ENCODE peak calls at places on chromosomes 3 and 15, in four cellular contexts. One of them, this sample, is unnamed. For H3K4me1, the result is how much of the 10 kb centered on the place peaks cover.

GRCh38 chr3:9861201-9861600 is 17.4 kb upstream of the RPUSD3 start:
- DNase-seq in NT2/D1: no peak
- DNase-seq in tibial artery: no peak
- DNase-seq in Peyer's patch: no peak
- DNase-seq in this sample: no peak

GRCh38 chr15:92807971-92808571 is 92.1 kb upstream of the CHD2 start:
- DNase-seq in Peyer's patch: peak
- DNase-seq in NT2/D1: no peak
- DNase-seq in tibial artery: no peak
- DNase-seq in this sample: no peak

GRCh38 chr3:10410383-10411002 is 89.6 kb upstream of the SEC13 start:
- DNase-seq in NT2/D1: no peak
- DNase-seq in Peyer's patch: no peak
- DNase-seq in tibial artery: no peak
- DNase-seq in this sample: no peak

GRCh38 chr15:98583758-98584157 is 64.6 kb upstream of the IGF1R start:
- DNase-seq in NT2/D1: no peak
- DNase-seq in Peyer's patch: no peak
- DNase-seq in tibial artery: no peak
- DNase-seq in this sample: no peak

GRCh38 chr3:190101320-190102117 is 19.2 kb downstream of the P3H2 start:
- DNase-seq in tibial artery: no peak
- DNase-seq in NT2/D1: no peak
- DNase-seq in Peyer's patch: no peak
- DNase-seq in this sample: no peak

GRCh38 chr15:40247406-40247971 is 8.6 kb downstream of the PAK6 start:
- DNase-seq in tibial artery: peak
- DNase-seq in NT2/D1: no peak
- DNase-seq in Peyer's patch: no peak
- DNase-seq in this sample: no peak

GRCh38 chr3:69189487-69189886 is 67.1 kb upstream of the LMOD3 start:
- DNase-seq in Peyer's patch: no peak
- DNase-seq in NT2/D1: no peak
- DNase-seq in tibial artery: no peak
- DNase-seq in this sample: no peak

GRCh38 chr3:172646439-172647015 is 64.3 kb downstream of the NCEH1 start:
- DNase-seq in Peyer's patch: no peak
- DNase-seq in tibial artery: no peak
- DNase-seq in NT2/D1: no peak
- DNase-seq in this sample: no peak

GRCh38 chr3:11658180-11658579 is 14.5 kb upstream of the VGLL4 start:
- DNase-seq in NT2/D1: no peak
- DNase-seq in Peyer's patch: no peak
- DNase-seq in tibial artery: no peak
- DNase-seq in this sample: no peak

GRCh38 chr3:160259589-160259988 is 34.4 kb downstream of the C3orf80 start:
- DNase-seq in NT2/D1: no peak
- DNase-seq in Peyer's patch: no peak
- DNase-seq in tibial artery: no peak
- DNase-seq in this sample: no peak

GRCh38 chr15:101162701-101163483 is 89.0 kb downstream of the CHSY1 start:
- DNase-seq in tibial artery: no peak
- DNase-seq in Peyer's patch: no peak
- DNase-seq in NT2/D1: no peak
- DNase-seq in this sample: no peak

GRCh38 chr3:45657853-45658252 is 31.3 kb upstream of the SACM1L start:
- DNase-seq in tibial artery: no peak
- DNase-seq in NT2/D1: no peak
- DNase-seq in Peyer's patch: no peak
- DNase-seq in this sample: no peak

GRCh38 chr15:84934942-84935729 is 46.5 kb upstream of the PDE8A start:
- DNase-seq in Peyer's patch: no peak
- DNase-seq in NT2/D1: no peak
- DNase-seq in tibial artery: no peak
- DNase-seq in this sample: peak

GRCh38 chr15:88940110-88940675 is 27.0 kb upstream of the MFGE8 start:
- DNase-seq in Peyer's patch: no peak
- DNase-seq in tibial artery: no peak
- DNase-seq in NT2/D1: no peak
- DNase-seq in this sample: no peak

GRCh38 chr3:79846148-79846933 is 78.5 kb upstream of the ROBO1 start:
- DNase-seq in tibial artery: no peak
- DNase-seq in NT2/D1: peak
- DNase-seq in Peyer's patch: no peak
- DNase-seq in this sample: peak

GRCh38 chr3:114556832-114557231 is 263.0 kb downstream of the TIGIT start:
- DNase-seq in Peyer's patch: no peak
- DNase-seq in tibial artery: no peak
- DNase-seq in NT2/D1: no peak
- DNase-seq in this sample: no peak

GRCh38 chr3:71398157-71398836 is 185.2 kb downstream of the FOXP1 start:
- DNase-seq in tibial artery: no peak
- DNase-seq in NT2/D1: no peak
- DNase-seq in Peyer's patch: no peak
- DNase-seq in this sample: no peak

GRCh38 chr3:72629191-72629611 is 219.0 kb downstream of the SHQ1 start:
- DNase-seq in Peyer's patch: no peak
- DNase-seq in tibial artery: no peak
- DNase-seq in NT2/D1: no peak
- DNase-seq in this sample: no peak

GRCh38 chr3:50190921-50191660 is at the start of gene GNAT1:
- DNase-seq in tibial artery: no peak
- DNase-seq in Peyer's patch: no peak
- DNase-seq in NT2/D1: no peak
- DNase-seq in this sample: no peak

GRCh38 chr15:49155834-49156627 is 632 bp upstream of the COPS2 start:
- DNase-seq in NT2/D1: no peak
- DNase-seq in tibial artery: no peak
- DNase-seq in Peyer's patch: no peak
- DNase-seq in this sample: no peak

GRCh38 chr15:39939487-39940452 is 5.9 kb downstream of the EIF2AK4 start:
- DNase-seq in NT2/D1: no peak
- DNase-seq in tibial artery: no peak
- DNase-seq in Peyer's patch: no peak
- DNase-seq in this sample: no peak

GRCh38 chr3:73745429-73746247 is 120.9 kb upstream of the PDZRN3 start:
- DNase-seq in Peyer's patch: no peak
- DNase-seq in tibial artery: no peak
- DNase-seq in NT2/D1: no peak
- DNase-seq in this sample: no peak

GRCh38 chr3:62597481-62597880 is 224.1 kb upstream of the FEZF2 start:
- DNase-seq in NT2/D1: no peak
- DNase-seq in tibial artery: no peak
- DNase-seq in Peyer's patch: no peak
- DNase-seq in this sample: no peak

GRCh38 chr3:158105124-158105709 is 1.0 kb downstream of the SHOX2 start:
- DNase-seq in tibial artery: peak
- DNase-seq in NT2/D1: no peak
- DNase-seq in Peyer's patch: peak
- DNase-seq in this sample: no peak

GRCh38 chr3:188244395-188244861 is 90.5 kb downstream of the LPP start:
- DNase-seq in Peyer's patch: no peak
- DNase-seq in NT2/D1: no peak
- DNase-seq in tibial artery: no peak
- DNase-seq in this sample: no peak

GRCh38 chr3:27718459-27718858 is 3.7 kb downstream of the EOMES start:
- DNase-seq in tibial artery: no peak
- DNase-seq in Peyer's patch: no peak
- DNase-seq in NT2/D1: no peak
- DNase-seq in this sample: no peak

GRCh38 chr3:27715863-27716262 is 6.3 kb downstream of the EOMES start:
- DNase-seq in NT2/D1: no peak
- DNase-seq in Peyer's patch: no peak
- DNase-seq in tibial artery: no peak
- DNase-seq in this sample: no peak

GRCh38 chr3:27716309-27716708 is 5.8 kb downstream of the EOMES start:
- DNase-seq in Peyer's patch: no peak
- DNase-seq in NT2/D1: no peak
- DNase-seq in tibial artery: no peak
- DNase-seq in this sample: no peak

GRCh38 chr3:27715454-27715806 is 6.7 kb downstream of the EOMES start:
- DNase-seq in tibial artery: no peak
- DNase-seq in Peyer's patch: no peak
- DNase-seq in NT2/D1: no peak
- DNase-seq in this sample: no peak

DNA sequence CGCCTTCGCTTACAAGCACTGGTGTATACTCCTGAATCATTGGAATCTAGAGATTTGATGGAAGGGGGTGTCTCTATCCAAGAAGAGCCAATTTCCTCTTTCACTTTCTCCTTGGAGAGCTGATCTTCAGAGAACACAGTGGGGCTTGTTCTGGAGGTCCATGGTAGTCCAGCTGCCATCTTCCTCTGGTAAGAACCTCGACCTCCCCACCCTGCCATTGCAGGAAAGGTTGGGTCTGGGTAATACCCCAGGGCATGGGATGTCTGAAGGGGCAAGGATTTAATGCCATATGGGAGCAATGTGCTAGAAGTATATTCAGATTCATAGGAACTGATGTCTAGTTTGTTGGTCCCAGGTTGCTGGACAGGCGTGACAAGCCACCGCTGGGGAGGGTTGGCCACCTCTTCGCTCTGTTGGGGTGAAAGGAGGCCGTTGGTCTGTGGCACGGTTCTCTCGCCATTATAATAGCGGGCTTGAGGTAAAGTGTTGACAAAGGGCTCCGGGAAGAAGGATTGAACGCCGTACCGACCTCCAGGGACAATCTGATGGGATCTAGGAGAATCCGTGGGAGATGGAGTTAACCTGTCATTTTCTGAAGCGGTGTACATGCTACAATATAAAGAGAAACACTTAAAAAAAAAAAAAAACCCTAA is 4.8 kb downstream of the EOMES start:
- DNase-seq in Peyer's patch: no peak
- DNase-seq in tibial artery: no peak
- DNase-seq in NT2/D1: no peak
- DNase-seq in this sample: no peak
- H3K4me1 ChIP-seq in Peyer's patch: under half
- H3K4me1 ChIP-seq in tibial artery: under half
- H3K4me1 ChIP-seq in NT2/D1: under half
- H3K4me1 ChIP-seq in this sample: under half

GRCh38 chr15:90557147-90557546 is 27.4 kb downstream of the CRTC3 start:
- DNase-seq in Peyer's patch: no peak
- DNase-seq in NT2/D1: no peak
- DNase-seq in tibial artery: no peak
- DNase-seq in this sample: no peak

GRCh38 chr15:90552162-90552928 is 22.6 kb downstream of the CRTC3 start:
- DNase-seq in Peyer's patch: no peak
- DNase-seq in NT2/D1: no peak
- DNase-seq in tibial artery: no peak
- DNase-seq in this sample: no peak

GRCh38 chr15:90552929-90553211 is 23.1 kb downstream of the CRTC3 start:
- DNase-seq in tibial artery: no peak
- DNase-seq in Peyer's patch: no peak
- DNase-seq in NT2/D1: no peak
- DNase-seq in this sample: no peak

GRCh38 chr15:90550919-90551318 is 21.2 kb downstream of the CRTC3 start:
- DNase-seq in NT2/D1: no peak
- DNase-seq in Peyer's patch: no peak
- DNase-seq in tibial artery: no peak
- DNase-seq in this sample: no peak

GRCh38 chr15:90553248-90553745 is 23.6 kb downstream of the CRTC3 start:
- DNase-seq in Peyer's patch: no peak
- DNase-seq in NT2/D1: no peak
- DNase-seq in tibial artery: no peak
- DNase-seq in this sample: no peak
- H3K4me3 ChIP-seq in Peyer's patch: no peak
- H3K4me3 ChIP-seq in NT2/D1: no peak
- H3K4me3 ChIP-seq in tibial artery: no peak
- H3K4me3 ChIP-seq in this sample: no peak

GRCh38 chr3:170049146-170050000 is 11.6 kb downstream of the GPR160 start:
- DNase-seq in tibial artery: no peak
- DNase-seq in NT2/D1: no peak
- DNase-seq in Peyer's patch: peak
- DNase-seq in this sample: no peak

GRCh38 chr3:170047133-170047404 is 9.3 kb downstream of the GPR160 start:
- DNase-seq in Peyer's patch: no peak
- DNase-seq in tibial artery: no peak
- DNase-seq in NT2/D1: no peak
- DNase-seq in this sample: no peak

GRCh38 chr3:170044795-170045244 is 7.0 kb downstream of the GPR160 start:
- DNase-seq in Peyer's patch: no peak
- DNase-seq in tibial artery: no peak
- DNase-seq in NT2/D1: no peak
- DNase-seq in this sample: no peak

GRCh38 chr3:170044280-170044679 is 6.5 kb downstream of the GPR160 start:
- DNase-seq in Peyer's patch: no peak
- DNase-seq in tibial artery: no peak
- DNase-seq in NT2/D1: no peak
- DNase-seq in this sample: no peak

DNA sequence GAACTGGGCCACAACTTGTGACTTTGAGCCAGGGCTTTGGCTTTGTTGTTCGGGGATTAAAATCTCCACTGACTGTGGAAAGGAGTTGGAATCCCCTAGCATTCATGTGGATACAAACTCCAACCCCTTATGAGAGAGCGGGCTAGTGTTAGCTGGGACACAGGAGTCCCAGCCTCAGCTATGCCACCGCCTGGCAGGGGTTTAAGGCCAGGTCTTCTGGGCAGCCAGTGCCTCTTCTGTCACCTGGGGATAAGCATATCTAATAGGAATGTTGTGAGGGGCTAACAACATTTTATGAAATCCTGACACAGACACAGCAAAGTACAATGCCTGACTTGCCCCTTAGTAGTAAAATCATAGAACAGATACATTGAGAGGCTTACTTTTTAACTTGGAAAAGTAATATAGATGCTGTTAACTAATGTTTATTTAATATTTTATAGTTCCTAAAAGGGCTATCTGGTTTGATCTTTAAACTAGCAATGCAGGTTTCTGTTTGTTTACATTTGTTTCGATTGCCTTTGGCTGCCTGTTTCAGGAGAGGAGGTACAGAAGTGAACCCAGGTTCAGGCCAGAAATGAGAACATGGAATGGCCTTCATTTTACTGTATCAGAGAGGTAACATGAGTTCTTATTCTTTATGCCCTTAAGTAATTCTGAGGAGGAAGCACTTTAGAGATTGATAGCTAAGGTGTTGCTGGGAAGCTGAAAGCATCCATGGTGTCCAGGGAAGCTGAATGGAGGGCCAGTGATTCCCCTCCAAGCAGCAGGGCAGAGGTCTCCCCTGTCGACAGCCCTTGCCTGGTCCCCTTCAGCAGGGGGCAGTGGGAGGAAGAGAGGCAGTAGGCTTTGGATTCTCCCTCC is 8.7 kb downstream of the GPR160 start:
- DNase-seq in Peyer's patch: no peak
- DNase-seq in tibial artery: no peak
- DNase-seq in NT2/D1: no peak
- DNase-seq in this sample: no peak
- H3K4me1 ChIP-seq in Peyer's patch: under half
- H3K4me1 ChIP-seq in tibial artery: under half
- H3K4me1 ChIP-seq in NT2/D1: under half
- H3K4me1 ChIP-seq in this sample: under half

DNA sequence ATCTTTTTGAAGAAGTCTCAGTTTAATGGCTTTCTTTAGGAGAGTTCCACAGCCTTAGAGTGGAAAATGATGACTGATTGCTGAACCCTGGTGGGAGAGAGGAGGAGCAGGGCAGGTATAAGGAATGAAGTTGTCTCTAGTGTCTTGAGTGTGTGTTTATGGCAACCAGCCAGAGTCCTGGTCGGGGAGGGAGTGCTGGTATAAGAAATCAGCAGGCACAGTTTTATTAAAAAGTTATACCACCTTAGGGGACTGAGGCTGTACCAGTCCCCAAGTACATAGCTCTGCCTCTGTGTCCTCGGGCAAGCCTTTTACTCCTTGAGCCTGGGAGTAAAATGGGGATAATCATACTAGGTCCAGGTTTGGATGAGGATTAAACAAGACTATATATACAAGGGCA is 29.8 kb downstream of the SLC22A14 start:
- DNase-seq in Peyer's patch: no peak
- DNase-seq in NT2/D1: no peak
- DNase-seq in tibial artery: no peak
- DNase-seq in this sample: no peak
- H3K4me3 ChIP-seq in Peyer's patch: no peak
- H3K4me3 ChIP-seq in NT2/D1: no peak
- H3K4me3 ChIP-seq in tibial artery: no peak
- H3K4me3 ChIP-seq in this sample: no peak